ENCODE peak calls at places on chromosomes 7 and 10, in seven cellular contexts. A is GM23338, F is suprapubic skin, Y is stomach, K is pancreas, U is PC-9, L is AG10803. M is an unnamed sample.

GRCh38 chr10:28541695-28542365 is 8.9 kb downstream of the WAC start:
- DNase-seq in A (no peak), F (no peak), Y (no peak), K (no peak), U (no peak), L (no peak), M (no peak)

GRCh38 chr7:37921340-37921805 is 933 bp downstream of the EPDR1 start:
- DNase-seq in A (peak), F (no peak), Y (no peak), K (peak), U (no peak), L (peak), M (peak)

GRCh38 chr7:154638286-154638685 is 364.6 kb downstream of the PAXIP1 start:
- DNase-seq in A (no peak), F (no peak), Y (no peak), K (no peak), U (no peak), L (no peak), M (no peak)

GRCh38 chr7:68038621-68039314 is 1042.1 kb downstream of the TYW1 start:
- DNase-seq in A (no peak), F (no peak), Y (no peak), K (no peak), U (peak), L (peak), M (no peak)

GRCh38 chr7:99422625-99423024 is 13.9 kb downstream of the BUD31 start:
- DNase-seq in A (no peak), F (no peak), Y (no peak), K (no peak), U (no peak), L (no peak), M (no peak)

GRCh38 chr10:108957681-108958080 is 965.6 kb downstream of the XPNPEP1 start:
- DNase-seq in A (no peak), F (peak), Y (no peak), K (no peak), U (no peak), L (peak), M (no peak)

GRCh38 chr10:51139176-51139575 is 64.9 kb downstream of the PRKG1 start:
- DNase-seq in A (no peak), F (no peak), Y (no peak), K (no peak), U (no peak), L (no peak), M (no peak)

GRCh38 chr10:106508920-106509319 is 655.6 kb downstream of the SORCS1 start:
- DNase-seq in A (no peak), F (no peak), Y (no peak), K (no peak), U (no peak), L (no peak), M (no peak)

GRCh38 chr7:150952331-150953050 is 25.6 kb downstream of the KCNH2 start:
- DNase-seq in A (no peak), F (no peak), Y (no peak), K (no peak), U (no peak), L (no peak), M (peak)

GRCh38 chr7:64314493-64315020 is 796 bp downstream of the ZNF736 start:
- DNase-seq in A (peak), F (no peak), Y (no peak), K (no peak), U (no peak), L (no peak), M (no peak)

GRCh38 chr7:106110885-106111670 is 1.0 kb downstream of the SYPL1 start:
- DNase-seq in A (no peak), F (no peak), Y (no peak), K (no peak), U (no peak), L (peak), M (no peak)

GRCh38 chr7:2180081-2180480 is 52.7 kb downstream of the MAD1L1 start:
- DNase-seq in A (no peak), F (no peak), Y (no peak), K (no peak), U (no peak), L (no peak), M (no peak)

GRCh38 chr7:114048386-114049235 is 129.8 kb upstream of the PPP1R3A start:
- DNase-seq in A (peak), F (no peak), Y (no peak), K (no peak), U (no peak), L (peak), M (no peak)

GRCh38 chr7:106284516-106285050 is at the start of gene NAMPT:
- DNase-seq in A (peak), F (peak), Y (peak), K (peak), U (no peak), L (no peak), M (peak)

GRCh38 chr10:124978376-124978725 is 36.4 kb downstream of the ZRANB1 start:
- DNase-seq in A (no peak), F (no peak), Y (no peak), K (no peak), U (no peak), L (no peak), M (no peak)

GRCh38 chr10:5373321-5373720 is 8.6 kb downstream of the UCN3 start:
- DNase-seq in A (no peak), F (no peak), Y (no peak), K (no peak), U (no peak), L (no peak), M (no peak)

GRCh38 chr7:39394105-39394504 is 172.1 kb upstream of the YAE1 start:
- DNase-seq in A (no peak), F (no peak), Y (no peak), K (no peak), U (no peak), L (no peak), M (no peak)

GRCh38 chr7:6615853-6616555 is 594 bp downstream of the ZNF853 start:
- DNase-seq in A (peak), F (no peak), Y (no peak), K (peak), U (peak), L (no peak), M (no peak)

GRCh38 chr7:138975343-138976104 is 5.7 kb downstream of the KIAA1549 start:
- DNase-seq in A (peak), F (no peak), Y (no peak), K (peak), U (no peak), L (no peak), M (no peak)

GRCh38 chr10:101774589-101775272 is 1.2 kb downstream of the FGF8 start:
- DNase-seq in A (peak), F (no peak), Y (peak), K (no peak), U (no peak), L (no peak), M (peak)

GRCh38 chr7:39609462-39610149 is 13.8 kb upstream of the RALA start:
- DNase-seq in A (peak), F (no peak), Y (no peak), K (no peak), U (no peak), L (no peak), M (no peak)

GRCh38 chr10:26172126-26172525 is 44.4 kb upstream of the GAD2 start:
- DNase-seq in A (peak), F (no peak), Y (no peak), K (no peak), U (no peak), L (no peak), M (no peak)

GRCh38 chr10:14253711-14254110 is 77.0 kb downstream of the FRMD4A start:
- DNase-seq in A (no peak), F (no peak), Y (no peak), K (no peak), U (peak), L (no peak), M (no peak)

GRCh38 chr7:29288534-29289091 is 94.0 kb downstream of the CHN2 start:
- DNase-seq in A (no peak), F (no peak), Y (no peak), K (no peak), U (no peak), L (no peak), M (no peak)

GRCh38 chr7:82036146-82036886 is 266.5 kb upstream of the HGF start:
- DNase-seq in A (no peak), F (no peak), Y (no peak), K (no peak), U (no peak), L (peak), M (no peak)

GRCh38 chr7:44461387-44461786 is 29.1 kb downstream of the NUDCD3 start:
- DNase-seq in A (no peak), F (no peak), Y (no peak), K (no peak), U (no peak), L (peak), M (no peak)

GRCh38 chr7:44045226-44046014 is 918 bp downstream of the DBNL start:
- DNase-seq in A (no peak), F (no peak), Y (no peak), K (no peak), U (peak), L (no peak), M (no peak)

GRCh38 chr10:4384254-4384653 is 441.8 kb upstream of the AKR1E2 start:
- DNase-seq in A (no peak), F (no peak), Y (no peak), K (no peak), U (no peak), L (peak), M (no peak)

GRCh38 chr10:120327671-120328070 is 129.4 kb upstream of the PLPP4 start:
- DNase-seq in A (peak), F (no peak), Y (no peak), K (no peak), U (no peak), L (no peak), M (no peak)

GRCh38 chr7:54189330-54189729 is 352.8 kb upstream of the VSTM2A start:
- DNase-seq in A (peak), F (no peak), Y (no peak), K (no peak), U (no peak), L (no peak), M (no peak)

GRCh38 chr10:33180390-33180789 is 154.1 kb downstream of the NRP1 start:
- DNase-seq in A (no peak), F (no peak), Y (no peak), K (no peak), U (no peak), L (no peak), M (no peak)

GRCh38 chr7:116582164-116582732 is 57.4 kb downstream of the CAV1 start:
- DNase-seq in A (no peak), F (no peak), Y (no peak), K (no peak), U (no peak), L (peak), M (no peak)

DNA sequence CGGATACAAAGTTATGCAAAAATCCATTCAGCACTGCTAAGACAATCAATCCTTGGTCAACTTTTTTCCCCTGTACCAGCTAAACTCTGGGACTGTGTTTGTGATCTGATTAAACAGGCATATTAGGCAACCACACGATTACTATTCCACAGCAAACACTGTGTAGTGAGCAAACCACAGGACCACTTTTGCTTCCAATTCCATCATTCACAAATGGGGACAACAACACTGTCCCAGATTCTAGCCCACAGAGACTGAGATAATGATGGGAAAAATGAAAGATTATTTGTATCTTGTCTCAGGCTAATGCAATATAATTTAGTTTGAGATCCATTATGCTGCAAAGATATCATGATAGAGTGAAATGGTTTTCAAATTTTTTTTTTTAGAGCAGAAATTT is 163.7 kb upstream of the AOAH start:
- DNase-seq in A (no peak), F (no peak), Y (no peak), K (no peak), U (no peak), L (no peak), M (no peak)
- H3K4me3 ChIP-seq in A (no peak), F (no peak), Y (no peak), K (no peak), U (no peak), L (no peak), M (no peak)

GRCh38 chr7:27176962-27177794 is 3.1 kb upstream of the HOXA10 start:
- DNase-seq in A (no peak), F (peak), Y (no peak), K (no peak), U (no peak), L (no peak), M (peak)

GRCh38 chr7:27178366-27178765 is 4.2 kb upstream of the HOXA10 start:
- DNase-seq in A (no peak), F (peak), Y (no peak), K (no peak), U (no peak), L (peak), M (no peak)

GRCh38 chr7:27179030-27179429 is 4.9 kb upstream of the HOXA10 start:
- DNase-seq in A (no peak), F (peak), Y (no peak), K (no peak), U (no peak), L (no peak), M (no peak)

GRCh38 chr7:27176343-27176731 is 2.2 kb upstream of the HOXA10 start:
- DNase-seq in A (peak), F (peak), Y (no peak), K (no peak), U (no peak), L (no peak), M (peak)

DNA sequence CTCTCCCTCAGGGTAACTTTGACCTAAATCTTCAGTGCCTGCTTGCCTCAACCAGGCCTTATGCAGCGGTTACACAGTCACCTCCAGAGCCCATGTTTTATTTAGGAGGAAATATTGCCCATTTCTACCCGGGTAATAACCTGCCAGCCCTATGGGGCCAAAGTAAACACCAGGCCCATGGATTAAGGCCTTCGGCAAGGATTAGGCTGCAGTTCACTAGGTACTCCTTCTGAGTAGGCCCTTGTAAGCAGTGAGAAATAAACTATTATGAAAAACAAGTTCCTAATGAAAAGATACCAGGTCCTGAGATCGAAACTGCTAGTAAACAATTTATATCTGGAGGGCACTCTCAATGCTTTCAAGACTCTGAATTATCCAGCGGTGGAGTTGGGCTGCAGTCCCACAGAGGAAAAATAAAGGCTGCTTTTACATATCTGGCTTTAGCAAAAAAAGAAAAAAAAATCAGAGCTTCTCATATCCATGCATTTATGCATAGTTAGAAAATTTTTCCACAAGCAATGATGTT is 3.7 kb upstream of the HOXA10 start:
- DNase-seq in A (no peak), F (peak), Y (no peak), K (no peak), U (no peak), L (no peak), M (no peak)
- H3K4me3 ChIP-seq in A (no peak), F (peak), Y (no peak), K (no peak), U (no peak), L (peak), M (peak)

GRCh38 chr7:103687272-103687671 is 241.3 kb upstream of the SLC26A5 start:
- DNase-seq in A (no peak), F (no peak), Y (no peak), K (no peak), U (no peak), L (no peak), M (no peak)

GRCh38 chr7:103691291-103691690 is 245.3 kb upstream of the SLC26A5 start:
- DNase-seq in A (no peak), F (no peak), Y (no peak), K (no peak), U (no peak), L (no peak), M (no peak)

GRCh38 chr7:103690576-103690975 is 244.6 kb upstream of the SLC26A5 start:
- DNase-seq in A (no peak), F (no peak), Y (no peak), K (no peak), U (no peak), L (no peak), M (no peak)

GRCh38 chr7:103687981-103688380 is 242.0 kb upstream of the SLC26A5 start:
- DNase-seq in A (no peak), F (no peak), Y (no peak), K (no peak), U (no peak), L (no peak), M (no peak)

GRCh38 chr7:103689262-103689661 is 243.3 kb upstream of the SLC26A5 start:
- DNase-seq in A (no peak), F (no peak), Y (no peak), K (no peak), U (no peak), L (no peak), M (no peak)
- H3K4me3 ChIP-seq in A (no peak), F (no peak), Y (no peak), K (no peak), U (no peak), L (no peak), M (no peak)

GRCh38 chr10:114044251-114045070 is 795 bp downstream of the ADRB1 start:
- DNase-seq in A (peak), F (no peak), Y (no peak), K (no peak), U (no peak), L (no peak), M (no peak)
- H3K4me3 ChIP-seq in A (peak), F (peak), Y (peak), K (peak), U (no peak), L (no peak), M (peak)

GRCh38 chr7:121084748-121085336 is 96.3 kb downstream of the CPED1 start:
- DNase-seq in A (no peak), F (no peak), Y (no peak), K (no peak), U (peak), L (peak), M (peak)
- H3K4me3 ChIP-seq in A (no peak), F (no peak), Y (no peak), K (no peak), U (no peak), L (peak), M (no peak)

GRCh38 chr10:91797077-91797690 is 1.0 kb upstream of the TNKS2 start:
- DNase-seq in A (no peak), F (no peak), Y (no peak), K (no peak), U (peak), L (no peak), M (no peak)
- H3K4me3 ChIP-seq in A (peak), F (peak), Y (peak), K (peak), U (peak), L (peak), M (peak)

GRCh38 chr7:95977994-95978393 is 205.6 kb downstream of the DYNC1I1 start:
- DNase-seq in A (no peak), F (no peak), Y (no peak), K (no peak), U (no peak), L (no peak), M (no peak)

GRCh38 chr7:95971716-95972115 is 199.4 kb downstream of the DYNC1I1 start:
- DNase-seq in A (no peak), F (no peak), Y (no peak), K (no peak), U (no peak), L (no peak), M (no peak)

GRCh38 chr7:95976369-95976768 is 204.0 kb downstream of the DYNC1I1 start:
- DNase-seq in A (no peak), F (no peak), Y (no peak), K (no peak), U (no peak), L (no peak), M (no peak)

GRCh38 chr7:95974108-95974507 is 201.8 kb downstream of the DYNC1I1 start:
- DNase-seq in A (no peak), F (no peak), Y (no peak), K (no peak), U (no peak), L (no peak), M (no peak)

DNA sequence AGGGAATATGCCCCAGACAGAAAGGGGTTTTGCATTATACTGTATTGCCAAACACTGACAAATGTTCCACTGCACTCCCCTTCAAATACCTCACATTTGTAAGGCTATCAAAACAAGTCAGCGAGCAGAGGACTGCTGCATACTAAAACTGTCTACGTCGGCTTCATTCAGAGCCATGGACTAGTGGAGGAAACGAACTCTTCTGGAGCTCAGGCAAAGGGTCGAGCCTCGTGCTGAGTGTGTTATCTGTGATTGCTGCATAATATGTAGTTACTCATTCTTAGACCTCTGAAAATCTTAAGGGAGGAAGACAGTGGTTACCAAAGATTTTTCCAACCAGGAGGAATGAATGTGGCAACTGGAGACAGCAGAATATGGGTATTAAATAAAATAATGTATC is 200.2 kb downstream of the DYNC1I1 start:
- DNase-seq in A (no peak), F (no peak), Y (no peak), K (no peak), U (no peak), L (no peak), M (no peak)
- H3K4me3 ChIP-seq in A (no peak), F (no peak), Y (no peak), K (no peak), U (no peak), L (no peak), M (no peak)

DNA sequence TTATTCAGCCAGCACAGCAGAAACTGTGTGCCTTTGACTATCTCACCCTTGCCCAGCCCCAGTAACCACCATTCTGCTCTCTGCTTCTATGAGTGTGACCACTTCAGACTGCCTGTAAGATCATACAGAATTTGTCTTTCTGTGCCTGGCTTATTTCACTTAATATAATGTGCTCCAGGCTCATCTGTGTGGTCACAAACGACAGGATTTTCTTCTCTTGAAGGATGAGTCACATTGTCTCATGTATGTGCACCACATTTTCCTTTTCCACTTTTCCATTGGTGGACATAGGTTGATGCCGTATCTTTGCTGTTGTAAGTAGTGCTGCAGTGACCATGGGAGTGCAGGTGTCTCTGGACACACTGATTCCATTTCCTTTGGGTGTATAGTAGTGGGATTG is 122.5 kb upstream of the LANCL2 start:
- DNase-seq in A (no peak), F (no peak), Y (no peak), K (no peak), U (no peak), L (no peak), M (no peak)
- H3K4me3 ChIP-seq in A (no peak), F (no peak), Y (no peak), K (no peak), U (no peak), L (no peak), M (no peak)

DNA sequence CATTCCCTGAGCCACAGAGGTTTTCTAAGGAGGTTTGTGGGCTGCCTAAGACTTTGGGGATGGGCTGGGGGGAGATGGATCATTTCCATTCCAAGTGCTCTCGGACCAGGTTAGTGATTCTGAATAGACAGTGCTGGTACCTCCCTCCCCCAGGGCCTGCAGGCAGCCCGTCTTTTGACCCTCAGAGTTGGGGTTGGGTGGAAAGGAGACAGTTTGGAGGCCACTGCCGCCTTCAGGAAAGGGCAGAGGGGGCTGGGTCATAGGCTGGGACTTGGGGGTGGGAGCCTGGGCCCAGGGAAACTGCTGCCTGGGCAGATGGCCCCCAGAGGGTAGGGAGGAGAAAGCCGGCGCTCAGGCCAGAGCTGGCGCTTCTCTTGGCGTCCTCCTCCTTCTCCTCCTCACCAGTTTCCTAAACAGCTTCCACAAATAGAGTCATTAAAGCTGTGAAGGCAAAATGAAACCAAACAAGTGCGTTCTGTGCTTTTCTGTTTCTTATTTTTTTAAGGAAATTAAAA is 4.4 kb downstream of the UNC5B start:
- DNase-seq in A (no peak), F (no peak), Y (peak), K (no peak), U (no peak), L (peak), M (no peak)
- H3K4me3 ChIP-seq in A (peak), F (peak), Y (peak), K (peak), U (peak), L (peak), M (peak)

M was measured in kidney.